ENCODE peak calls at places on chromosomes 13 and 19, in seven cellular contexts. One of them, this sample, is unnamed.

GRCh38 chr13:28268800-28269223 is 130.5 kb downstream of the PAN3 start:
- DNase-seq in NCI-H2081 treated with DMSO at 0.1 percent for 48 hours: no peak
- DNase-seq in T-helper 1 cell: no peak
- DNase-seq in stimulated activated CD8-positive, alpha-beta memory T cell treated with anti-CD3 and anti-CD28 coated beads, Interleukin-4, amount 100 ng/mL, for 24 hours: no peak
- DNase-seq in mammary epithelial cell: no peak
- DNase-seq in activated gamma-delta T cell treated with anti-CD3 and anti-CD28 coated beads, Interleukin-2, amount 50 U/mL, for 16 hours: no peak
- DNase-seq in psoas muscle: no peak
- DNase-seq in this sample: no peak

GRCh38 chr13:39888865-39889810 is 233.7 kb downstream of the COG6 start:
- DNase-seq in NCI-H2081 treated with DMSO at 0.1 percent for 48 hours: no peak
- DNase-seq in T-helper 1 cell: no peak
- DNase-seq in stimulated activated CD8-positive, alpha-beta memory T cell treated with anti-CD3 and anti-CD28 coated beads, Interleukin-4, amount 100 ng/mL, for 24 hours: no peak
- DNase-seq in mammary epithelial cell: peak
- DNase-seq in activated gamma-delta T cell treated with anti-CD3 and anti-CD28 coated beads, Interleukin-2, amount 50 U/mL, for 16 hours: no peak
- DNase-seq in psoas muscle: no peak
- DNase-seq in this sample: no peak

GRCh38 chr19:45613926-45614725 is 12.1 kb upstream of the GPR4 start:
- DNase-seq in NCI-H2081 treated with DMSO at 0.1 percent for 48 hours: no peak
- DNase-seq in T-helper 1 cell: no peak
- DNase-seq in stimulated activated CD8-positive, alpha-beta memory T cell treated with anti-CD3 and anti-CD28 coated beads, Interleukin-4, amount 100 ng/mL, for 24 hours: no peak
- DNase-seq in mammary epithelial cell: peak
- DNase-seq in activated gamma-delta T cell treated with anti-CD3 and anti-CD28 coated beads, Interleukin-2, amount 50 U/mL, for 16 hours: peak
- DNase-seq in psoas muscle: no peak
- DNase-seq in this sample: peak

GRCh38 chr19:48698046-48698445 is 2.3 kb downstream of the FUT2 start:
- DNase-seq in NCI-H2081 treated with DMSO at 0.1 percent for 48 hours: no peak
- DNase-seq in T-helper 1 cell: no peak
- DNase-seq in stimulated activated CD8-positive, alpha-beta memory T cell treated with anti-CD3 and anti-CD28 coated beads, Interleukin-4, amount 100 ng/mL, for 24 hours: no peak
- DNase-seq in mammary epithelial cell: peak
- DNase-seq in activated gamma-delta T cell treated with anti-CD3 and anti-CD28 coated beads, Interleukin-2, amount 50 U/mL, for 16 hours: no peak
- DNase-seq in psoas muscle: no peak
- DNase-seq in this sample: no peak

GRCh38 chr19:56603829-56604228 is 8.7 kb downstream of the ZNF71 start:
- DNase-seq in NCI-H2081 treated with DMSO at 0.1 percent for 48 hours: no peak
- DNase-seq in T-helper 1 cell: no peak
- DNase-seq in stimulated activated CD8-positive, alpha-beta memory T cell treated with anti-CD3 and anti-CD28 coated beads, Interleukin-4, amount 100 ng/mL, for 24 hours: no peak
- DNase-seq in mammary epithelial cell: peak
- DNase-seq in activated gamma-delta T cell treated with anti-CD3 and anti-CD28 coated beads, Interleukin-2, amount 50 U/mL, for 16 hours: no peak
- DNase-seq in psoas muscle: no peak
- DNase-seq in this sample: no peak

GRCh38 chr19:39218230-39219007 is 14.4 kb upstream of the SYCN start:
- DNase-seq in NCI-H2081 treated with DMSO at 0.1 percent for 48 hours: no peak
- DNase-seq in T-helper 1 cell: no peak
- DNase-seq in stimulated activated CD8-positive, alpha-beta memory T cell treated with anti-CD3 and anti-CD28 coated beads, Interleukin-4, amount 100 ng/mL, for 24 hours: no peak
- DNase-seq in mammary epithelial cell: no peak
- DNase-seq in activated gamma-delta T cell treated with anti-CD3 and anti-CD28 coated beads, Interleukin-2, amount 50 U/mL, for 16 hours: no peak
- DNase-seq in psoas muscle: no peak
- DNase-seq in this sample: no peak

GRCh38 chr19:40006273-40006691 is 9.4 kb downstream of the ZNF546 start:
- DNase-seq in NCI-H2081 treated with DMSO at 0.1 percent for 48 hours: no peak
- DNase-seq in T-helper 1 cell: no peak
- DNase-seq in stimulated activated CD8-positive, alpha-beta memory T cell treated with anti-CD3 and anti-CD28 coated beads, Interleukin-4, amount 100 ng/mL, for 24 hours: no peak
- DNase-seq in mammary epithelial cell: peak
- DNase-seq in activated gamma-delta T cell treated with anti-CD3 and anti-CD28 coated beads, Interleukin-2, amount 50 U/mL, for 16 hours: no peak
- DNase-seq in psoas muscle: no peak
- DNase-seq in this sample: no peak

GRCh38 chr13:20588529-20589110 is 21.7 kb downstream of the IFT88 start:
- DNase-seq in NCI-H2081 treated with DMSO at 0.1 percent for 48 hours: no peak
- DNase-seq in T-helper 1 cell: no peak
- DNase-seq in stimulated activated CD8-positive, alpha-beta memory T cell treated with anti-CD3 and anti-CD28 coated beads, Interleukin-4, amount 100 ng/mL, for 24 hours: no peak
- DNase-seq in mammary epithelial cell: no peak
- DNase-seq in activated gamma-delta T cell treated with anti-CD3 and anti-CD28 coated beads, Interleukin-2, amount 50 U/mL, for 16 hours: no peak
- DNase-seq in psoas muscle: no peak
- DNase-seq in this sample: no peak

GRCh38 chr13:94061316-94061715 is 418.2 kb downstream of the DCT start:
- DNase-seq in NCI-H2081 treated with DMSO at 0.1 percent for 48 hours: no peak
- DNase-seq in T-helper 1 cell: no peak
- DNase-seq in stimulated activated CD8-positive, alpha-beta memory T cell treated with anti-CD3 and anti-CD28 coated beads, Interleukin-4, amount 100 ng/mL, for 24 hours: no peak
- DNase-seq in mammary epithelial cell: no peak
- DNase-seq in activated gamma-delta T cell treated with anti-CD3 and anti-CD28 coated beads, Interleukin-2, amount 50 U/mL, for 16 hours: no peak
- DNase-seq in psoas muscle: no peak
- DNase-seq in this sample: peak

GRCh38 chr13:98267080-98267912 is 90.2 kb upstream of the RNF113B start:
- DNase-seq in NCI-H2081 treated with DMSO at 0.1 percent for 48 hours: no peak
- DNase-seq in T-helper 1 cell: no peak
- DNase-seq in stimulated activated CD8-positive, alpha-beta memory T cell treated with anti-CD3 and anti-CD28 coated beads, Interleukin-4, amount 100 ng/mL, for 24 hours: no peak
- DNase-seq in mammary epithelial cell: peak
- DNase-seq in activated gamma-delta T cell treated with anti-CD3 and anti-CD28 coated beads, Interleukin-2, amount 50 U/mL, for 16 hours: no peak
- DNase-seq in psoas muscle: no peak
- DNase-seq in this sample: no peak

GRCh38 chr19:50311723-50312635 is 17.2 kb downstream of the KCNC3 start:
- DNase-seq in NCI-H2081 treated with DMSO at 0.1 percent for 48 hours: no peak
- DNase-seq in T-helper 1 cell: no peak
- DNase-seq in stimulated activated CD8-positive, alpha-beta memory T cell treated with anti-CD3 and anti-CD28 coated beads, Interleukin-4, amount 100 ng/mL, for 24 hours: no peak
- DNase-seq in mammary epithelial cell: no peak
- DNase-seq in activated gamma-delta T cell treated with anti-CD3 and anti-CD28 coated beads, Interleukin-2, amount 50 U/mL, for 16 hours: no peak
- DNase-seq in psoas muscle: no peak
- DNase-seq in this sample: no peak

GRCh38 chr19:13401388-13401787 is 104.9 kb downstream of the CACNA1A start:
- DNase-seq in NCI-H2081 treated with DMSO at 0.1 percent for 48 hours: no peak
- DNase-seq in T-helper 1 cell: no peak
- DNase-seq in stimulated activated CD8-positive, alpha-beta memory T cell treated with anti-CD3 and anti-CD28 coated beads, Interleukin-4, amount 100 ng/mL, for 24 hours: no peak
- DNase-seq in mammary epithelial cell: peak
- DNase-seq in activated gamma-delta T cell treated with anti-CD3 and anti-CD28 coated beads, Interleukin-2, amount 50 U/mL, for 16 hours: no peak
- DNase-seq in psoas muscle: no peak
- DNase-seq in this sample: no peak

GRCh38 chr19:46732966-46733692 is 12.7 kb upstream of the FKRP start:
- DNase-seq in NCI-H2081 treated with DMSO at 0.1 percent for 48 hours: no peak
- DNase-seq in T-helper 1 cell: no peak
- DNase-seq in stimulated activated CD8-positive, alpha-beta memory T cell treated with anti-CD3 and anti-CD28 coated beads, Interleukin-4, amount 100 ng/mL, for 24 hours: no peak
- DNase-seq in mammary epithelial cell: no peak
- DNase-seq in activated gamma-delta T cell treated with anti-CD3 and anti-CD28 coated beads, Interleukin-2, amount 50 U/mL, for 16 hours: no peak
- DNase-seq in psoas muscle: no peak
- DNase-seq in this sample: no peak

GRCh38 chr13:77300176-77301141 is 26.4 kb downstream of the MYCBP2 start:
- DNase-seq in NCI-H2081 treated with DMSO at 0.1 percent for 48 hours: no peak
- DNase-seq in T-helper 1 cell: no peak
- DNase-seq in stimulated activated CD8-positive, alpha-beta memory T cell treated with anti-CD3 and anti-CD28 coated beads, Interleukin-4, amount 100 ng/mL, for 24 hours: no peak
- DNase-seq in mammary epithelial cell: peak
- DNase-seq in activated gamma-delta T cell treated with anti-CD3 and anti-CD28 coated beads, Interleukin-2, amount 50 U/mL, for 16 hours: no peak
- DNase-seq in psoas muscle: no peak
- DNase-seq in this sample: no peak

GRCh38 chr13:50626031-50626643 is 217.4 kb downstream of the DLEU7 start:
- DNase-seq in NCI-H2081 treated with DMSO at 0.1 percent for 48 hours: no peak
- DNase-seq in T-helper 1 cell: no peak
- DNase-seq in stimulated activated CD8-positive, alpha-beta memory T cell treated with anti-CD3 and anti-CD28 coated beads, Interleukin-4, amount 100 ng/mL, for 24 hours: no peak
- DNase-seq in mammary epithelial cell: peak
- DNase-seq in activated gamma-delta T cell treated with anti-CD3 and anti-CD28 coated beads, Interleukin-2, amount 50 U/mL, for 16 hours: no peak
- DNase-seq in psoas muscle: no peak
- DNase-seq in this sample: peak

GRCh38 chr19:2391118-2391725 is 31.2 kb downstream of the TMPRSS9 start:
- DNase-seq in NCI-H2081 treated with DMSO at 0.1 percent for 48 hours: no peak
- DNase-seq in T-helper 1 cell: peak
- DNase-seq in stimulated activated CD8-positive, alpha-beta memory T cell treated with anti-CD3 and anti-CD28 coated beads, Interleukin-4, amount 100 ng/mL, for 24 hours: peak
- DNase-seq in mammary epithelial cell: peak
- DNase-seq in activated gamma-delta T cell treated with anti-CD3 and anti-CD28 coated beads, Interleukin-2, amount 50 U/mL, for 16 hours: no peak
- DNase-seq in psoas muscle: no peak
- DNase-seq in this sample: peak

GRCh38 chr19:574658-575526 is 2.5 kb downstream of the BSG start:
- DNase-seq in NCI-H2081 treated with DMSO at 0.1 percent for 48 hours: no peak
- DNase-seq in T-helper 1 cell: no peak
- DNase-seq in stimulated activated CD8-positive, alpha-beta memory T cell treated with anti-CD3 and anti-CD28 coated beads, Interleukin-4, amount 100 ng/mL, for 24 hours: no peak
- DNase-seq in mammary epithelial cell: no peak
- DNase-seq in activated gamma-delta T cell treated with anti-CD3 and anti-CD28 coated beads, Interleukin-2, amount 50 U/mL, for 16 hours: no peak
- DNase-seq in psoas muscle: peak
- DNase-seq in this sample: no peak

GRCh38 chr19:44576843-44577565 is 36.4 kb upstream of the IGSF23 start:
- DNase-seq in NCI-H2081 treated with DMSO at 0.1 percent for 48 hours: no peak
- DNase-seq in T-helper 1 cell: no peak
- DNase-seq in stimulated activated CD8-positive, alpha-beta memory T cell treated with anti-CD3 and anti-CD28 coated beads, Interleukin-4, amount 100 ng/mL, for 24 hours: no peak
- DNase-seq in mammary epithelial cell: peak
- DNase-seq in activated gamma-delta T cell treated with anti-CD3 and anti-CD28 coated beads, Interleukin-2, amount 50 U/mL, for 16 hours: no peak
- DNase-seq in psoas muscle: no peak
- DNase-seq in this sample: no peak

GRCh38 chr13:44869167-44869566 is 120.1 kb downstream of the NUFIP1 start:
- DNase-seq in NCI-H2081 treated with DMSO at 0.1 percent for 48 hours: no peak
- DNase-seq in T-helper 1 cell: no peak
- DNase-seq in stimulated activated CD8-positive, alpha-beta memory T cell treated with anti-CD3 and anti-CD28 coated beads, Interleukin-4, amount 100 ng/mL, for 24 hours: no peak
- DNase-seq in mammary epithelial cell: no peak
- DNase-seq in activated gamma-delta T cell treated with anti-CD3 and anti-CD28 coated beads, Interleukin-2, amount 50 U/mL, for 16 hours: no peak
- DNase-seq in psoas muscle: no peak
- DNase-seq in this sample: no peak

GRCh38 chr13:48400090-48400694 is 12.7 kb downstream of the LPAR6 start:
- DNase-seq in NCI-H2081 treated with DMSO at 0.1 percent for 48 hours: no peak
- DNase-seq in T-helper 1 cell: no peak
- DNase-seq in stimulated activated CD8-positive, alpha-beta memory T cell treated with anti-CD3 and anti-CD28 coated beads, Interleukin-4, amount 100 ng/mL, for 24 hours: no peak
- DNase-seq in mammary epithelial cell: peak
- DNase-seq in activated gamma-delta T cell treated with anti-CD3 and anti-CD28 coated beads, Interleukin-2, amount 50 U/mL, for 16 hours: no peak
- DNase-seq in psoas muscle: no peak
- DNase-seq in this sample: no peak

GRCh38 chr13:77857810-77858209 is 60.8 kb downstream of the EDNRB start:
- DNase-seq in NCI-H2081 treated with DMSO at 0.1 percent for 48 hours: no peak
- DNase-seq in T-helper 1 cell: no peak
- DNase-seq in stimulated activated CD8-positive, alpha-beta memory T cell treated with anti-CD3 and anti-CD28 coated beads, Interleukin-4, amount 100 ng/mL, for 24 hours: no peak
- DNase-seq in mammary epithelial cell: no peak
- DNase-seq in activated gamma-delta T cell treated with anti-CD3 and anti-CD28 coated beads, Interleukin-2, amount 50 U/mL, for 16 hours: no peak
- DNase-seq in psoas muscle: no peak
- DNase-seq in this sample: no peak

GRCh38 chr19:50492303-50493052 is 15.8 kb upstream of the GARIN5A start:
- DNase-seq in NCI-H2081 treated with DMSO at 0.1 percent for 48 hours: no peak
- DNase-seq in T-helper 1 cell: no peak
- DNase-seq in stimulated activated CD8-positive, alpha-beta memory T cell treated with anti-CD3 and anti-CD28 coated beads, Interleukin-4, amount 100 ng/mL, for 24 hours: no peak
- DNase-seq in mammary epithelial cell: no peak
- DNase-seq in activated gamma-delta T cell treated with anti-CD3 and anti-CD28 coated beads, Interleukin-2, amount 50 U/mL, for 16 hours: no peak
- DNase-seq in psoas muscle: peak
- DNase-seq in this sample: no peak

This sample was measured in amniotic stem cell.